ENCODE peak calls at places on chromosomes 4 and X, in eight cellular contexts. V is GM06990, W is choroid plexus epithelial cell, D is colonic mucosa, L is upper lobe of right lung, B is IMR-90, R is MM.1S, F is BJ. U is an unnamed sample.

GRCh38 chrX:38561951-38562719 is 793 bp downstream of the TSPAN7 start:
- DNase-seq in V (no peak), W (no peak), D (peak; percentile 34), L (peak; percentile 63), B (no peak), R (no peak), F (no peak), U (peak; percentile 60)

GRCh38 chrX:11066812-11067211 is 44.3 kb upstream of the HCCS start:
- DNase-seq in V (no peak), W (no peak), D (no peak), L (no peak), B (no peak), R (no peak), F (no peak), U (no peak)

GRCh38 chr4:71148545-71148944 is 155.1 kb downstream of the DCK start:
- DNase-seq in V (no peak), W (no peak), D (no peak), L (no peak), B (no peak), R (no peak), F (no peak), U (no peak)

GRCh38 chrX:141185366-141185765 is 8.4 kb upstream of the LDOC1 start:
- DNase-seq in V (no peak), W (no peak), D (no peak), L (no peak), B (no peak), R (no peak), F (no peak), U (no peak)

GRCh38 chrX:95733426-95733825 is 951.2 kb upstream of the DIAPH2 start:
- DNase-seq in V (no peak), W (no peak), D (no peak), L (no peak), B (no peak), R (no peak), F (no peak), U (no peak)

GRCh38 chrX:124994404-124994803 is 325.3 kb upstream of the TEX13C start:
- DNase-seq in V (no peak), W (no peak), D (no peak), L (no peak), B (no peak), R (no peak), F (no peak), U (no peak)

GRCh38 chr4:48375651-48376291 is 34.4 kb downstream of the SLAIN2 start:
- DNase-seq in V (no peak), W (peak; percentile 91), D (peak; percentile 78), L (no peak), B (peak; percentile 96), R (no peak), F (no peak), U (no peak)

GRCh38 chr4:51843309-51844156 is 580 bp downstream of the DCUN1D4 start:
- DNase-seq in V (no peak), W (peak; percentile 70), D (peak; percentile 71), L (peak; percentile 88), B (peak; percentile 56), R (peak; percentile 43), F (no peak), U (peak; percentile 68)

GRCh38 chrX:140918398-140919043 is 83.9 kb upstream of the SPANXB1 start:
- DNase-seq in V (no peak), W (peak; percentile 80), D (no peak), L (no peak), B (peak; percentile 54), R (peak; percentile 83), F (peak; percentile 2), U (no peak)

GRCh38 chr4:82469776-82470345 is 39.5 kb downstream of the ENOPH1 start:
- DNase-seq in V (no peak), W (peak; percentile 79), D (no peak), L (no peak), B (peak; percentile 70), R (no peak), F (peak; percentile 32), U (peak; percentile 29)

GRCh38 chrX:132463411-132463810 is 25.4 kb downstream of the MBNL3 start:
- DNase-seq in V (no peak), W (peak; percentile 37), D (peak; percentile 41), L (no peak), B (peak; percentile 6), R (peak; percentile 64), F (no peak), U (no peak)

GRCh38 chr4:106253364-106254129 is 62.5 kb downstream of the TBCK start:
- DNase-seq in V (no peak), W (no peak), D (no peak), L (no peak), B (no peak), R (no peak), F (no peak), U (no peak)

GRCh38 chr4:121697626-121698025 is 846 bp upstream of the ANXA5 start:
- DNase-seq in V (peak; percentile 14), W (no peak), D (no peak), L (no peak), B (no peak), R (no peak), F (no peak), U (no peak)

GRCh38 chr4:138090145-138090917 is 151.8 kb downstream of the SLC7A11 start:
- DNase-seq in V (peak; percentile 18), W (peak; percentile 88), D (peak; percentile 71), L (no peak), B (peak; percentile 83), R (peak; percentile 68), F (peak; percentile 41), U (no peak)

GRCh38 chr4:64495948-64496347 is 86.7 kb upstream of the TECRL start:
- DNase-seq in V (no peak), W (no peak), D (no peak), L (no peak), B (no peak), R (no peak), F (no peak), U (no peak)

GRCh38 chr4:155885666-155886065 is 17.8 kb upstream of the TDO2 start:
- DNase-seq in V (no peak), W (no peak), D (no peak), L (no peak), B (no peak), R (no peak), F (no peak), U (no peak)
- TF ChIP-seq CTCF in V (no peak), W (no peak), D (no peak), L (no peak), B (no peak), R (no peak), F (no peak), U (no peak)

DNA sequence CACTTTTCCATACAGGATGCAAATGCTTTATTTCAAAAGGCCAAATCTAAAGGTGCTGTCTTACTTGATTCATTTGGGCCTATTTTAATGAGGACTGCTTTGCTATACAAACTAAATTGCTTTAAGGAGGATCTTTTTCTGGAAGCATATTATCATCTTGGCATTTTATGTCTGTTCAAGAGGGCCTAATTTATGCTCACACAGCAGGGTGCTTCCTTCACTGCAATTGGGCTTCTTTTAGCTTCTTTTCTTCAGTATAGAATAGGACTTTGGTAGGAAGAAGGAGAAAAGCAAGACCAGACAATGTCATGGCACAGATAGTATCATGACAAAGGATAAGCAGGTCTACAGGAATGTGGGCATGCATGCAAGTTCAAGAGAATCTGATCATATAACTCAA is 222.4 kb upstream of the ANKRD50 start:
- DNase-seq in V (no peak), W (no peak), D (no peak), L (no peak), B (no peak), R (no peak), F (no peak), U (no peak)
- H3K4me3 ChIP-seq in V (no peak overlapping the region), W (no peak overlapping the region), D (no peak overlapping the region), L (no peak overlapping the region), B (no peak overlapping the region), R (no peak overlapping the region), F (no peak overlapping the region), U (no peak overlapping the region)

DNA sequence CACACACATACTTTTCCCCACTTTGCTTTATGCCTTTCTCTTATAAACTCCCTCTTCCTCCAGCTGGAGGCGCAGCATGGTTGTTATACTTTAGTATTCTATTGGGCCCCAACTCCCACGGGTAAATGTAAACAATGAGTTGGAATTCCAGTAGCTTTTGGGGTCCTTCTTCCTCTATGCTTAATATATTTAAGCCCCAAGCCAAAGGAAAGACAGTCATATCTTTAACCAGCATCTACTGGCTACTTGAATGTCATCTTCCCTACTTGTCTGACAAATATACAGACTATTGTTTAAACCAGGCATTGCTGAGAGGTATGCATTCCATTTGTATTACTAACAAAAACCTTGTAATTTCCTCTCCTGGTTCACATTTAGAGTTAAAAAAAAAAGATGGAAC is 72.9 kb downstream of the WDR19 start:
- DNase-seq in V (no peak), W (peak; percentile 59), D (no peak), L (no peak), B (peak; percentile 65), R (no peak), F (no peak), U (no peak)
- TF ChIP-seq CTCF in V (peak; percentile 11), W (peak; percentile 42), D (no peak), L (no peak), B (peak; percentile 12), R (no peak), F (peak; percentile 27), U (no peak)

DNA sequence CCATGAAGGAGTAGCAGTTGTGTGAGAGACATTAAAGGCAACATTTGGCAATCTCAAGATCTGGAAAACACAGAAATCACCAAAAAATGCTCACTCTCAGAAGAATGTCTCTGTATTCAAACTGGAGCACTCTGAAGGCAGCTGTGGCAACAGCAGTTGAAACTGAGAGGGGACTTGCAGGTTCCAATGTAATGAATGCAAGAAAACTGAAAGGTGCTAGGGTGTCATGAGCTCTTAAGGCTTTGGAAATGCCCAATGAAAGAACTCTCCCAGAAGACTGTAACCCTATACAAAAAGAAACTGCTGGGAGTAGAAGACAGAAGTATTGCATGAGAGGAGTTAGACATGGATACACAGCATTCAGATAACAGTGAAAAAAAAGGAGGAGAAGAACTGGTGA is 118.2 kb upstream of the HTR2C start:
- DNase-seq in V (no peak), W (no peak), D (no peak), L (no peak), B (no peak), R (no peak), F (no peak), U (no peak)
- H3K4me3 ChIP-seq in V (no peak overlapping the region), W (no peak overlapping the region), D (no peak overlapping the region), L (no peak overlapping the region), B (no peak overlapping the region), R (no peak overlapping the region), F (no peak overlapping the region), U (no peak overlapping the region)

GRCh38 chrX:4550018-4550417 is 836.6 kb upstream of the PRKX start:
- DNase-seq in V (no peak), W (no peak), D (no peak), L (no peak), B (no peak), R (no peak), F (no peak), U (no peak)

DNA sequence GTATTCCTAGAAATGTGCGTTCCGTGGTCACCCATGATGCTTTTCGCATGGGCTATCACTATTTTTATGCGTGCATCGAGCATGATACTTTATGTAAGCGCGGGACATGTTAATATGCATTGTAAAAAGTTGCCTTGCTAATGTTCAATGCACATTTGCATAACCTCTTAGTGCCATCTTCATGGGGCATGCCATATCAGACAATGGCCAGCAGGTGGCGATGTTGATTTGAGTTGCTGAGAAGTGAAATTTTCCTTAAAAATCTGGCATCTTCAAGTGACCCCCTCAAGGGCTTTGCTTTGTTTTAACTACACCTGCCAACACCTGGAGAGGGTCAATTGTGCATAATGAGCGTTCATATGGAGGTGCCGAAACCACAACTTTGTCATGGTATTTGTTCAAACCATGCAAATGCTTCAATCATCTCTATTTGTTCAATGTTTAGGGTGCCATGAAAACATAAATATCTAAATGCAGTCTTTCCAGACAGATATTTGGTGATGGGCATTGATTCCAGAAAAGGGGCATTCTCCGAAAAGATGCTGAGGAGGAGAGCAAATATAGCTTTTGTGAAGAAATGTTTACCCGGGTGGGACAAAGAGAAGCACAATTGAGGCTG is 833.9 kb upstream of the PRKX start:
- DNase-seq in V (peak; percentile 1), W (peak; percentile 43), D (peak; percentile 27), L (no peak), B (peak; percentile 40), R (peak; percentile 38), F (no peak), U (peak; percentile 60)
- TF ChIP-seq CTCF in V (peak; percentile 88), W (peak; percentile 69), D (peak; percentile 92), L (peak; percentile 79), B (peak; percentile 60), R (peak; percentile 77), F (peak; percentile 64), U (peak; percentile 97)

U was measured in dorsolateral prefrontal cortex.